ENCODE peak calls at places on chromosomes 6 and 20, in four cellular contexts. X is COR-L47, B is left colon, K is mesothelial cell of epicardium. U is an unnamed sample.

GRCh38 chr6:43707767-43708166 is 20.2 kb upstream of the MRPS18A start:
- DNase-seq in X (peak; percentile 88), B (no peak), K (no peak), U (no peak)

GRCh38 chr6:9388596-9388995 is 953.3 kb upstream of the SLC35B3 start:
- DNase-seq in X (no peak), B (no peak), K (no peak), U (no peak)

GRCh38 chr6:111842891-111843290 is 30.4 kb downstream of the FYN start:
- DNase-seq in X (no peak), B (no peak), K (no peak), U (no peak)

GRCh38 chr20:9551808-9552550 is 37.6 kb downstream of the LAMP5 start:
- DNase-seq in X (no peak), B (no peak), K (no peak), U (no peak)

GRCh38 chr6:166998256-166999144 is 697 bp upstream of the CEP43 start:
- DNase-seq in X (no peak), B (peak; percentile 36), K (peak; percentile 26), U (peak; percentile 57)

GRCh38 chr6:169885831-169886230 is 134.4 kb downstream of the ERMARD start:
- DNase-seq in X (no peak), B (no peak), K (no peak), U (peak; percentile 48)

GRCh38 chr20:36270744-36271638 is 34.7 kb downstream of the AAR2 start:
- DNase-seq in X (no peak), B (no peak), K (no peak), U (no peak)

GRCh38 chr20:50563133-50563944 is 53.2 kb downstream of the PTPN1 start:
- DNase-seq in X (no peak), B (no peak), K (no peak), U (no peak)

GRCh38 chr6:87518453-87518852 is 45.7 kb downstream of the SLC35A1 start:
- DNase-seq in X (no peak), B (no peak), K (no peak), U (no peak)

GRCh38 chr6:121838842-121839241 is 403.4 kb downstream of the GJA1 start:
- DNase-seq in X (no peak), B (no peak), K (no peak), U (no peak)

GRCh38 chr6:42974919-42975505 is 4.0 kb downstream of the PEX6 start:
- DNase-seq in X (no peak), B (no peak), K (no peak), U (no peak)

GRCh38 chr6:133888931-133889556 is at the start of gene TCF21:
- DNase-seq in X (no peak), B (no peak), K (no peak), U (no peak)

GRCh38 chr6:143000771-143001170 is 55.8 kb upstream of the HIVEP2 start:
- DNase-seq in X (no peak), B (no peak), K (no peak), U (no peak)

U was measured in left lung.